ENCODE peak calls at places on chromosomes 13 and 19, in six cellular contexts. I, D, C, L, Y and G are unnamed samples.

GRCh38 chr19:7801020-7801570 is 28.9 kb upstream of the EVI5L start:
- DNase-seq in I (no peak), D (no peak), C (no peak), L (no peak), Y (no peak), G (no peak)

GRCh38 chr19:37077929-37078716 is at the start of gene ZNF420:
- DNase-seq in I (peak), D (peak), C (peak), L (peak), Y (peak), G (peak)

GRCh38 chr19:48511800-48512503 is at the start of gene LMTK3:
- DNase-seq in I (peak), D (no peak), C (peak), L (no peak), Y (no peak), G (no peak)

GRCh38 chr13:28531195-28531955 is 36.4 kb upstream of the FLT1 start:
- DNase-seq in I (no peak), D (no peak), C (peak), L (peak), Y (peak), G (no peak)

GRCh38 chr13:72643339-72643989 is 84.0 kb downstream of the MZT1 start:
- DNase-seq in I (peak), D (no peak), C (peak), L (no peak), Y (peak), G (peak)

GRCh38 chr13:73040479-73040878 is 18.3 kb upstream of the KLF5 start:
- DNase-seq in I (no peak), D (no peak), C (no peak), L (no peak), Y (no peak), G (no peak)

GRCh38 chr19:55146648-55147218 is 2.3 kb downstream of the TNNT1 start:
- DNase-seq in I (no peak), D (no peak), C (no peak), L (no peak), Y (no peak), G (no peak)

GRCh38 chr19:48391100-48392005 is at the start of gene KDELR1:
- DNase-seq in I (peak), D (no peak), C (peak), L (peak), Y (peak), G (no peak)

GRCh38 chr19:35076657-35077056 is 35.1 kb downstream of the HPN start:
- DNase-seq in I (no peak), D (no peak), C (no peak), L (no peak), Y (no peak), G (no peak)

GRCh38 chr19:30864460-30865215 is 484.6 kb downstream of the TSHZ3 start:
- DNase-seq in I (no peak), D (no peak), C (no peak), L (no peak), Y (no peak), G (no peak)

GRCh38 chr19:18390075-18390909 is 4.3 kb downstream of the GDF15 start:
- DNase-seq in I (no peak), D (no peak), C (peak), L (no peak), Y (no peak), G (no peak)

GRCh38 chr19:6126335-6126974 is 9.0 kb upstream of the ACSBG2 start:
- DNase-seq in I (peak), D (peak), C (peak), L (no peak), Y (peak), G (no peak)

GRCh38 chr19:57096640-57097361 is 23.0 kb upstream of the USP29 start:
- DNase-seq in I (no peak), D (no peak), C (peak), L (no peak), Y (no peak), G (no peak)

GRCh38 chr13:44309771-44310767 is 63.6 kb upstream of the SERP2 start:
- DNase-seq in I (no peak), D (no peak), C (peak), L (no peak), Y (no peak), G (no peak)

GRCh38 chr13:106561551-106562170 is 6.3 kb downstream of the ARGLU1 start:
- DNase-seq in I (peak), D (no peak), C (peak), L (no peak), Y (peak), G (no peak)

GRCh38 chr19:36152061-36152885 is at the start of gene COX7A1:
- DNase-seq in I (no peak), D (no peak), C (peak), L (peak), Y (peak), G (no peak)

GRCh38 chr13:39586142-39586541 is 16.9 kb downstream of the LHFPL6 start:
- DNase-seq in I (peak), D (no peak), C (no peak), L (no peak), Y (no peak), G (no peak)

GRCh38 chr19:50509366-50509765 is 1.6 kb downstream of the JOSD2 start:
- DNase-seq in I (no peak), D (no peak), C (no peak), L (no peak), Y (no peak), G (no peak)

DNA sequence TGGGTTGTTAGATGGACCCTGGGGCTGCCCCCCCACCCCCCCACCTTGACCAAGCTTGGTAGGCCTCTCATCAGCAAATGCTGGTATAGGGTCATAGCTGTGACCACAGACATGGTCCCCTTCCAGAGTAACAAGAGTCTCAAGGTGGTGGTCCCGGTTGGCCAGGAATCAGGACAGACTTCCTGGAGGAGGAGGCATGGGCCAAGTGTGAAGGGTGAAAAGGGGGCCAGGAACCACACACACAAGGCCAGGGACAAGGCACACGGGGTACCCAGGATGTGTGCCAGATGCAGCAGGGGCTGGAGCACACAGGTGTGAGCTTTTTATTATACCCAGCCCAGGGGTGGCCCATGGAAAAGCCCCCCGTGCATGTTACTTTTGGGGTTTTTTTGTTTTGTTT is 1.0 kb upstream of the MRI1 start:
- DNase-seq in I (no peak), D (no peak), C (no peak), L (no peak), Y (no peak), G (no peak)
- H3K4me3 ChIP-seq in I (no peak), D (no peak), C (no peak), L (no peak), Y (no peak), G (no peak)

DNA sequence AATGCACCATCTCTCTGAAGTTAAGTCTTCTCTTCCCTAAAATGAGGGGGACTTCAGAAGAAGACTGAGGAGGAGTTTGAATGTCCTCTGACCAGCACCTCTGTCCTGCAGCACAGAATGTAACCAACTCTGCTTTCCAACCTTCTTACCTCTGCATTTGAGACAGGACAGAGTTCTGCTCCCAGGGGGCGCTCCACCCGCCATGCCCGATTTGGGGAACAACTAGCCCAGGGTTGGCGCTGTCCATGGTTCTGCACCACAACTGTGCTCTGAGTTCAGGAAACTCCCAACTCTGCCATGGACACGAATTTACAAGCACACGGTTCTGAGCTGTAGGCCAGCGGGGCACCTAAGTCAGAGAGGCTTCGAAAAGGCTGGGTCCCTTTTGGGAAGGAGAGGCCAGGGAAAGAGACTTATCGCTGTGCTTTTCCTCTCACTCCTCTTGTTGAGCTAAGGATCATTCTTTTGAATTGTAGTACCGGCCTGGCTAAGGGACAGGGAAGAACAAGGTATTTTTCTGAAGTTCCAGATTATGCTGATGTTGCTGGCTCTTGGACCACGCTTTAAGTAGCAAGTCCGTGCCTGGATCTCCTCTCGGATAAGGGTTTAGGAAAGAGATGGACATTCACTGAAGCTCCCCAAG is 22.2 kb downstream of the SIGLEC5 start:
- DNase-seq in I (peak), D (peak), C (peak), L (peak), Y (peak), G (peak)
- TF ChIP-seq CTCF in I (peak), D (peak), C (peak), L (peak), Y (peak), G (peak)

GRCh38 chr19:3178377-3178972 is at the start of gene S1PR4:
- DNase-seq in I (peak), D (no peak), C (no peak), L (peak), Y (no peak), G (no peak)

GRCh38 chr19:3178973-3179738 is 587 bp downstream of the S1PR4 start:
- DNase-seq in I (peak), D (no peak), C (no peak), L (peak), Y (no peak), G (no peak)

GRCh38 chr19:3175761-3176714 is 2.5 kb upstream of the S1PR4 start:
- DNase-seq in I (peak), D (peak), C (peak), L (peak), Y (no peak), G (peak)

GRCh38 chr19:3176715-3177501 is 1.7 kb upstream of the S1PR4 start:
- DNase-seq in I (peak), D (peak), C (no peak), L (peak), Y (no peak), G (no peak)

DNA sequence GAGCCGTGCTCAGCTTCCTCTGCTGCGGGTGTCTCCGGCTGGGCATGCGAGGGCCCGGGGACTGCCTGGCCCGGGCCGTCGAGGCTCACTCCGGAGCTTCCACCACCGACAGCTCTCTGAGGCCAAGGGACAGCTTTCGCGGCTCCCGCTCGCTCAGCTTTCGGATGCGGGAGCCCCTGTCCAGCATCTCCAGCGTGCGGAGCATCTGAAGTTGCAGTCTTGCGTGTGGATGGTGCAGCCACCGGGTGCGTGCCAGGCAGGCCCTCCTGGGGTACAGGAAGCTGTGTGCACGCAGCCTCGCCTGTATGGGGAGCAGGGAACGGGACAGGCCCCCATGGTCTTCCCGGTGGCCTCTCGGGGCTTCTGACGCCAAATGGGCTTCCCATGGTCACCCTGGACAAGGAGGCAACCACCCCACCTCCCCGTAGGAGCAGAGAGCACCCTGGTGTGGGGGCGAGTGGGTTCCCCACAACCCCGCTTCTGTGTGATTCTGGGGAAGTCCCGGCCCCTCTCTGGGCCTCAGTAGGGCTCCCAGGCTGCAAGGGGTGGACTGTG is 1.2 kb downstream of the S1PR4 start:
- DNase-seq in I (peak), D (no peak), C (no peak), L (no peak), Y (no peak), G (no peak)
- H3K4me3 ChIP-seq in I (peak), D (no peak), C (no peak), L (peak), Y (no peak), G (no peak)

GRCh38 chr13:26605845-26606244 is 48.4 kb downstream of the WASF3 start:
- DNase-seq in I (peak), D (no peak), C (no peak), L (no peak), Y (no peak), G (no peak)
- TF ChIP-seq CTCF in I (peak), D (peak), C (peak), L (no peak), Y (peak), G (no peak)

DNA sequence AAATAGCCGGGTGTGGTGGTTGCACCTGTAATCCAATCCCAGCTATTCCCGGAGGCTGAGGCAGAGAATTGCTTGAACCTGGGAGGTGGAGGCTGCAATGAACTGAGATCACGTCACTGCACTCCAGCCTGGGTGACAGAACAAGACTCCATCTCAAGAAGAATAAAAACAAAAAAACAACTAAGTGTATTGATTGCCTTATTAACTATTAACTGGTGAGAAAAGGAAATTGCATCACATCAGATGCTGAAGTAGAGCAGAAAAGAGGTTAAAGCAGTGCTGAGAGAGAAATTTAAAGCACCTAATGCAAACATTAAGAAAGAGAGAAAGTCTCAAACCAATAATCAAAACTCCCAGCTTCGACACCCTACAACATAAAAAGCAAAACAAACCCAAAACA is 38.3 kb downstream of the KPNA3 start:
- DNase-seq in I (no peak), D (no peak), C (no peak), L (no peak), Y (no peak), G (no peak)
- H3K4me3 ChIP-seq in I (no peak), D (no peak), C (no peak), L (no peak), Y (no peak), G (no peak)

GRCh38 chr19:2110822-2111221 is 14.1 kb downstream of the IZUMO4 start:
- DNase-seq in I (no peak), D (no peak), C (no peak), L (no peak), Y (no peak), G (no peak)
- TF ChIP-seq CTCF in I (no peak), D (peak), C (no peak), L (no peak), Y (peak), G (peak)

DNA sequence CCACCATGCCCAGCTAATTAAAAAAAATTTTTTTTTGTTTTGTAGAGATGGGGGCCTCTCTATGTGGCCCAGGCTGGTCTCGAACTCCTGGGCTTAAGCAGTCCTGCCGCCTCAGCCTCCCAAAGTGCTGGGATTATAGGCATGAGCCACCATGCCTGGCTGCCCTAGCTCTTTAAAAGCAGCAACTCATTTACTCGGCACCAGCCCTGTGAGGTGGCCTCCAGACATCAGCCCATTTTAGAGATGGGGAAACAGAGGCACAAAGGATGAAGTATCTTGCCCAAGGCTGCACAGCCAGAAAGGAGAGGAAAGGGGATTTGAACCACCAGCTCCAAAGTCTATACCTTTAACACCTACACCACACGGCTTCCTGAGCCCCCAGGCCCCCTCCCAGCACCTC is 312 bp downstream of the PRX start:
- DNase-seq in I (no peak), D (no peak), C (no peak), L (no peak), Y (no peak), G (no peak)
- H3K4me3 ChIP-seq in I (no peak), D (no peak), C (no peak), L (peak), Y (no peak), G (no peak)

GRCh38 chr19:19644054-19644388 is 564 bp upstream of the GMIP start:
- DNase-seq in I (no peak), D (no peak), C (no peak), L (no peak), Y (no peak), G (no peak)
- TF ChIP-seq CTCF in I (no peak), D (no peak), C (no peak), L (no peak), Y (no peak), G (no peak)

GRCh38 chr19:45887311-45887710 is 1.4 kb upstream of the IRF2BP1 start:
- DNase-seq in I (no peak), D (no peak), C (peak), L (no peak), Y (no peak), G (no peak)
- H3K4me3 ChIP-seq in I (peak), D (peak), C (peak), L (peak), Y (peak), G (peak)